ENCODE peak calls at places on chromosomes 3 and 15, in six cellular contexts. G, U, V, C, A and E are unnamed samples.

GRCh38 chr3:122982202-122983185 is 45.1 kb downstream of the SEMA5B start:
- DNase-seq in G (no peak), U (no peak), V (no peak), C (peak), A (no peak), E (peak)

GRCh38 chr3:143326983-143327382 is 207.4 kb downstream of the CHST2 start:
- DNase-seq in G (no peak), U (no peak), V (no peak), C (no peak), A (no peak), E (no peak)

GRCh38 chr15:79050341-79050740 is 40.2 kb downstream of the RASGRF1 start:
- DNase-seq in G (no peak), U (no peak), V (no peak), C (no peak), A (no peak), E (no peak)

GRCh38 chr15:69609776-69610175 is 157.2 kb downstream of the RPLP1 start:
- DNase-seq in G (no peak), U (no peak), V (no peak), C (no peak), A (no peak), E (no peak)

GRCh38 chr3:168511428-168512014 is 415.8 kb upstream of the GOLIM4 start:
- DNase-seq in G (peak), U (no peak), V (no peak), C (no peak), A (no peak), E (no peak)

GRCh38 chr15:101305820-101306255 is 10.8 kb upstream of the SNRPA1 start:
- DNase-seq in G (no peak), U (no peak), V (no peak), C (no peak), A (no peak), E (no peak)

GRCh38 chr3:46663611-46664135 is 29.8 kb downstream of the ALS2CL start:
- DNase-seq in G (peak), U (no peak), V (peak), C (no peak), A (no peak), E (peak)

GRCh38 chr3:191070201-191070600 is 128.8 kb upstream of the OSTN start:
- DNase-seq in G (peak), U (no peak), V (peak), C (no peak), A (no peak), E (no peak)

GRCh38 chr15:83605049-83605448 is 48.9 kb upstream of the ADAMTSL3 start:
- DNase-seq in G (no peak), U (no peak), V (no peak), C (no peak), A (no peak), E (no peak)

GRCh38 chr15:69451951-69452701 is 492 bp upstream of the RPLP1 start:
- DNase-seq in G (peak), U (no peak), V (no peak), C (no peak), A (no peak), E (peak)

GRCh38 chr3:58009026-58009748 is 965 bp downstream of the FLNB start:
- DNase-seq in G (peak), U (no peak), V (no peak), C (no peak), A (no peak), E (no peak)

GRCh38 chr3:155270485-155271342 is 22.8 kb downstream of the STRIT1 start:
- DNase-seq in G (peak), U (no peak), V (no peak), C (no peak), A (no peak), E (no peak)

GRCh38 chr3:123750659-123751420 is 133.3 kb downstream of the MYLK start:
- DNase-seq in G (peak), U (no peak), V (peak), C (no peak), A (no peak), E (peak)

GRCh38 chr3:98551754-98552153 is 20.0 kb downstream of the GPR15 start:
- DNase-seq in G (no peak), U (no peak), V (no peak), C (no peak), A (no peak), E (no peak)

GRCh38 chr15:60121845-60122244 is 117.7 kb downstream of the FOXB1 start:
- DNase-seq in G (no peak), U (no peak), V (no peak), C (no peak), A (no peak), E (no peak)

GRCh38 chr3:110687138-110687537 is 384.5 kb upstream of the NECTIN3 start:
- DNase-seq in G (no peak), U (no peak), V (no peak), C (no peak), A (no peak), E (no peak)

GRCh38 chr3:16568532-16568931 is 36.7 kb downstream of the DAZL start:
- DNase-seq in G (no peak), U (no peak), V (no peak), C (no peak), A (no peak), E (no peak)

GRCh38 chr3:112889357-112889756 is 42.7 kb upstream of the CD200R1L start:
- DNase-seq in G (no peak), U (no peak), V (no peak), C (no peak), A (no peak), E (no peak)

GRCh38 chr3:139472380-139473010 is 3.8 kb downstream of the RBP2 start:
- DNase-seq in G (peak), U (no peak), V (no peak), C (no peak), A (no peak), E (no peak)

GRCh38 chr15:25527118-25527517 is 88.3 kb upstream of the UBE3A start:
- DNase-seq in G (peak), U (no peak), V (no peak), C (no peak), A (no peak), E (no peak)

GRCh38 chr15:38174691-38175090 is 77.9 kb upstream of the SPRED1 start:
- DNase-seq in G (no peak), U (no peak), V (no peak), C (no peak), A (no peak), E (no peak)

GRCh38 chr3:36373084-36373483 is 7.2 kb upstream of the STAC start:
- DNase-seq in G (peak), U (no peak), V (no peak), C (no peak), A (no peak), E (no peak)

GRCh38 chr3:139797724-139798343 is 120.1 kb upstream of the NMNAT3 start:
- DNase-seq in G (peak), U (no peak), V (no peak), C (no peak), A (no peak), E (peak)

GRCh38 chr3:61545716-61546115 is 15.7 kb upstream of the PTPRG start:
- DNase-seq in G (no peak), U (no peak), V (no peak), C (no peak), A (no peak), E (no peak)

GRCh38 chr3:194274424-194275085 is 76.6 kb downstream of the CPN2 start:
- DNase-seq in G (peak), U (no peak), V (peak), C (no peak), A (no peak), E (no peak)

GRCh38 chr3:23662079-23662617 is 143.6 kb upstream of the UBE2E1 start:
- DNase-seq in G (no peak), U (no peak), V (peak), C (no peak), A (no peak), E (no peak)

GRCh38 chr3:197874653-197875052 is 75.3 kb upstream of the RPL35A start:
- DNase-seq in G (no peak), U (no peak), V (no peak), C (no peak), A (no peak), E (no peak)

GRCh38 chr3:9149566-9149965 is 99.9 kb downstream of the SRGAP3 start:
- DNase-seq in G (no peak), U (no peak), V (no peak), C (no peak), A (no peak), E (no peak)